ENCODE peak calls at places on chromosomes 13 and 19, in ten cellular contexts. I is activated naive CD4-positive, alpha-beta T cell; W is GM12891; X is left lung; Q is AML-193; Z is NCI-H69; M is renal cortical epithelial cell; C is heart left ventricle; F is stimulated activated CD4-positive, alpha-beta T cell treated with anti-CD3 and anti-CD28 coated beads, Interleukin-15, amount 100 ng/mL, for 1 hour; A is left ventricle myocardium inferior. T is an unnamed sample.

GRCh38 chr13:37652596-37652995 is 54.0 kb upstream of the POSTN start:
- DNase-seq in C (no peak), Q (no peak), F (no peak), M (no peak), Z (no peak), W (no peak), I (no peak), X (no peak), A (no peak), T (no peak)

GRCh38 chr13:95624020-95624419 is 20.5 kb downstream of the DZIP1 start:
- DNase-seq in W (no peak), I (no peak), A (no peak), Z (peak), M (peak), Q (peak), C (no peak), F (no peak), X (no peak), T (peak)

GRCh38 chr19:42254850-42255765 is at the start of gene ERF:
- DNase-seq in X (peak), W (peak), M (peak), C (peak), F (peak), I (peak), A (peak), Q (peak), Z (peak), T (peak)

GRCh38 chr13:95656386-95657015 is 12.0 kb upstream of the DZIP1 start:
- DNase-seq in W (no peak), X (no peak), F (no peak), Z (no peak), Q (no peak), M (no peak), C (no peak), I (no peak), A (no peak), T (no peak)

GRCh38 chr19:11480081-11480926 is 542 bp downstream of the ELAVL3 start:
- DNase-seq in F (no peak), Q (no peak), C (no peak), A (no peak), I (no peak), X (peak), Z (peak), M (no peak), W (no peak), T (no peak)

GRCh38 chr13:44050450-44051063 is 170.9 kb downstream of the LACC1 start:
- DNase-seq in C (no peak), A (no peak), Q (peak), M (no peak), W (peak), I (no peak), F (no peak), Z (peak), X (no peak), T (no peak)

GRCh38 chr13:25276748-25277147 is 10.5 kb downstream of the MTMR6 start:
- DNase-seq in I (no peak), W (no peak), C (no peak), X (no peak), Z (no peak), F (no peak), M (peak), Q (no peak), A (no peak), T (no peak)

GRCh38 chr13:97423300-97424045 is 10.5 kb upstream of the RAP2A start:
- DNase-seq in Q (no peak), C (no peak), A (no peak), F (no peak), M (no peak), W (no peak), I (no peak), Z (no peak), X (no peak), T (no peak)

GRCh38 chr13:83229574-83230300 is 652.5 kb downstream of the SLITRK1 start:
- DNase-seq in C (no peak), W (no peak), Q (no peak), M (no peak), Z (no peak), F (no peak), X (no peak), I (no peak), A (no peak), T (no peak)

GRCh38 chr13:100541882-100542545 is 46.6 kb downstream of the GGACT start:
- DNase-seq in F (no peak), I (no peak), A (no peak), Z (no peak), Q (no peak), W (no peak), C (peak), X (no peak), M (no peak), T (no peak)

GRCh38 chr13:26784704-26785639 is 24.4 kb upstream of the GPR12 start:
- DNase-seq in Z (peak), C (peak), X (peak), Q (peak), A (no peak), M (no peak), I (no peak), F (no peak), W (no peak), T (no peak)

GRCh38 chr13:39370554-39370953 is 232.4 kb downstream of the LHFPL6 start:
- DNase-seq in M (no peak), I (no peak), A (peak), W (no peak), Z (no peak), F (no peak), Q (no peak), C (no peak), X (no peak), T (no peak)

GRCh38 chr13:52158629-52159158 is 703 bp downstream of the NEK3 start:
- DNase-seq in I (no peak), C (peak), W (no peak), Q (no peak), M (no peak), F (no peak), Z (peak), X (no peak), A (peak), T (no peak)

GRCh38 chr13:35699805-35700204 is 223.3 kb upstream of the MAB21L1 start:
- DNase-seq in M (no peak), X (no peak), I (no peak), Z (no peak), Q (no peak), F (no peak), C (no peak), A (no peak), W (no peak), T (no peak)

GRCh38 chr13:114309086-114309485 is 5.2 kb upstream of the CHAMP1 start:
- DNase-seq in I (no peak), W (no peak), C (no peak), F (no peak), Z (no peak), M (no peak), A (no peak), Q (no peak), X (no peak), T (no peak)

GRCh38 chr13:26968431-26969335 is 202.9 kb downstream of the USP12 start:
- DNase-seq in M (peak), X (no peak), F (no peak), Q (no peak), I (no peak), W (no peak), A (no peak), Z (no peak), C (no peak), T (no peak)

GRCh38 chr19:44588753-44589112 is 24.6 kb upstream of the IGSF23 start:
- DNase-seq in W (no peak), A (no peak), C (no peak), I (no peak), M (peak), X (no peak), Q (no peak), F (no peak), Z (no peak), T (no peak)

GRCh38 chr19:48033604-48034003 is 10.3 kb downstream of the CABP5 start:
- DNase-seq in I (no peak), X (no peak), M (no peak), Q (no peak), W (no peak), A (no peak), Z (no peak), C (no peak), F (no peak), T (no peak)

GRCh38 chr19:32642771-32643170 is 32.2 kb downstream of the ANKRD27 start:
- DNase-seq in Q (no peak), F (peak), W (no peak), I (peak), X (no peak), C (no peak), M (no peak), A (no peak), Z (no peak), T (no peak)

GRCh38 chr13:36428083-36428482 is 4.2 kb upstream of the CCNA1 start:
- DNase-seq in F (no peak), A (no peak), Z (peak), X (no peak), I (no peak), Q (peak), M (peak), W (no peak), C (no peak), T (no peak)

GRCh38 chr13:87287721-87288120 is 383.4 kb upstream of the SLITRK5 start:
- DNase-seq in M (no peak), X (no peak), W (no peak), C (no peak), Z (no peak), A (no peak), Q (no peak), F (no peak), I (no peak), T (no peak)

GRCh38 chr13:95254341-95254740 is 46.9 kb downstream of the ABCC4 start:
- DNase-seq in M (peak), Q (no peak), Z (no peak), C (no peak), I (no peak), X (no peak), W (no peak), F (no peak), A (no peak), T (no peak)

GRCh38 chr13:52450793-52451116 is 321 bp upstream of the VPS36 start:
- DNase-seq in W (no peak), F (no peak), X (no peak), C (no peak), Z (no peak), I (no peak), A (no peak), Q (no peak), M (no peak), T (no peak)

GRCh38 chr19:8088752-8089663 is 36.4 kb downstream of the CCL25 start:
- DNase-seq in X (no peak), F (no peak), C (no peak), Q (no peak), Z (no peak), W (no peak), I (no peak), M (no peak), A (no peak), T (no peak)

GRCh38 chr19:2524840-2525723 is 49.2 kb downstream of the GADD45B start:
- DNase-seq in Q (no peak), W (no peak), A (peak), X (peak), C (no peak), I (no peak), F (no peak), M (peak), Z (peak), T (no peak)

T was measured in GM19239.